ENCODE peak calls at places on chromosomes 13 and 19, in nine cellular contexts. A is keratinocyte, Y is body of pancreas, W is OCI-LY7, D is GM12865, N is AG09309, P is WERI-Rb-1, L is left ventricle myocardium inferior, U is fibroblast of lung. C is an unnamed sample.

GRCh38 chr13:51435002-51435578 is 17.7 kb downstream of the INTS6 start:
- DNase-seq in A (no peak), Y (no peak), W (peak), D (no peak), N (no peak), P (no peak), L (no peak), U (no peak), C (no peak)

GRCh38 chr13:62846302-62846701 is 1430.7 kb upstream of the PCDH20 start:
- DNase-seq in A (no peak), Y (no peak), W (no peak), D (no peak), N (no peak), P (no peak), L (no peak), U (peak), C (no peak)

GRCh38 chr19:5037936-5038335 is 69.0 kb downstream of the KDM4B start:
- DNase-seq in A (no peak), Y (no peak), W (no peak), D (no peak), N (no peak), P (no peak), L (no peak), U (no peak), C (no peak)

GRCh38 chr13:18212873-18213272 is 968.8 kb downstream of the TUBA3C start:
- DNase-seq in A (no peak), Y (no peak), W (no peak), D (no peak), N (no peak), P (no peak), L (no peak), U (no peak), C (peak)

GRCh38 chr19:4533334-4533733 is 1.7 kb downstream of the PLIN5 start:
- DNase-seq in A (no peak), Y (no peak), W (no peak), D (no peak), N (no peak), P (no peak), L (no peak), U (no peak), C (no peak)

GRCh38 chr13:35817642-35818576 is 313.3 kb downstream of the DCLK1 start:
- DNase-seq in A (no peak), Y (no peak), W (no peak), D (no peak), N (no peak), P (no peak), L (no peak), U (no peak), C (no peak)

GRCh38 chr19:16949496-16950023 is 60.8 kb downstream of the F2RL3 start:
- DNase-seq in A (no peak), Y (no peak), W (no peak), D (no peak), N (no peak), P (no peak), L (no peak), U (no peak), C (no peak)

GRCh38 chr13:107866666-107867623 is 348.4 kb downstream of the LIG4 start:
- DNase-seq in A (no peak), Y (peak), W (no peak), D (no peak), N (no peak), P (peak), L (no peak), U (peak), C (peak)

DNA sequence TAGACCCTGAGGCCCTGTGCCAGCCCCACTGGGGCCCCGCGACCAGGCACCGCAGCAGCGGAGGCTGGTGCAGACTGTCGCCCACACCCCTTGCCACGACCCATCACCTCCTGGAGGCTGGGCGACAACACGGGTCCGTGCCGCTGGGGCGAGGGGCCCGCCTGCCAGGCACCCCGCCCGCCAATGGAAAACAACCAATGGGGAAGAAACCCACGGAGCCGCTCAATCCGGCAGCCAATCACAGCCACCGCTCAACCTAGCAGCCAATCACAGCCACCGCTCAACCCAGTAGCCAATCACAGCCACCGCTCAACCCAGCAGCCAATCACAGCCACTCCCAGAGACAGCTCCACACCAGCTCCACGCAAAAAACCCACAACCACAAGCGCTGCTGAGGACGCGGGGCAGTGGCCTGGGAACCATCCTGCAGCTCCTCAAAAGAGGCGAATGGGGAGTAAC is 29.7 kb downstream of the GPX4 start:
- DNase-seq in A (no peak), Y (no peak), W (peak), D (peak), N (no peak), P (peak), L (no peak), U (no peak), C (peak)
- H3K4me3 ChIP-seq in A (no peak), Y (no peak), W (peak), D (peak), N (no peak), P (no peak), L (peak), U (no peak), C (peak)

GRCh38 chr13:113973218-113974164 is at the start of gene C13orf46:
- DNase-seq in A (no peak), Y (no peak), W (no peak), D (no peak), N (no peak), P (no peak), L (peak), U (no peak), C (no peak)
- TF ChIP-seq CTCF in A (no peak), Y (no peak), W (no peak), D (no peak), N (no peak), P (no peak), L (no peak), U (no peak), C (no peak)

GRCh38 chr19:12841094-12841493 is 2.8 kb downstream of the MAST1 start:
- DNase-seq in A (no peak), Y (peak), W (no peak), D (peak), N (no peak), P (no peak), L (no peak), U (no peak), C (peak)
- H3K4me3 ChIP-seq in A (peak), Y (no peak), W (peak), D (no peak), N (peak), P (no peak), L (peak), U (peak), C (peak)

DNA sequence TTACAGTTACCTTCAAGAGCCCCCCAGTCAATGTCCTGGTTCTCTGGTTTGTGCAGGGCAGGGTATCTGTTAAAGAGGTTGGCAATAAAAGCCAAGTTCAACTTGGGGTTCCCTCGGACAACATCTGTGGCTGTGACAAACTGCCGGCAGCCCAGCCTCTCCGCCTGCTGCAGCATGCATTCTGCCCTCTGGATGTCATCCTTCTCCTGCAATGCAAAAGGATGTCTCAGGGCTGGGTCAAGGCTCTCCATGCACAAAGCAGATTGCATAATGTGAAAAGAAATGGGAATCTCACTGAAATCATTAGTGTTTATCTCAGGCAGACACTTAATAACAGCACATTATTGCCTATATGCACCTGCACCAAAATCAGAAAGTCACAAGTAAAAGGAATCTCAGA is 35.1 kb downstream of the LCP1 start:
- DNase-seq in A (no peak), Y (no peak), W (no peak), D (no peak), N (no peak), P (peak), L (no peak), U (no peak), C (peak)
- TF ChIP-seq CTCF in A (peak), Y (no peak), W (no peak), D (no peak), N (peak), P (peak), L (no peak), U (peak), C (no peak)

GRCh38 chr19:55156202-55157063 is 1.1 kb downstream of the TNNI3 start:
- DNase-seq in A (no peak), Y (peak), W (peak), D (peak), N (no peak), P (no peak), L (peak), U (peak), C (peak)
- H3K4me3 ChIP-seq in A (no peak), Y (no peak), W (no peak), D (no peak), N (no peak), P (no peak), L (peak), U (no peak), C (peak)

DNA sequence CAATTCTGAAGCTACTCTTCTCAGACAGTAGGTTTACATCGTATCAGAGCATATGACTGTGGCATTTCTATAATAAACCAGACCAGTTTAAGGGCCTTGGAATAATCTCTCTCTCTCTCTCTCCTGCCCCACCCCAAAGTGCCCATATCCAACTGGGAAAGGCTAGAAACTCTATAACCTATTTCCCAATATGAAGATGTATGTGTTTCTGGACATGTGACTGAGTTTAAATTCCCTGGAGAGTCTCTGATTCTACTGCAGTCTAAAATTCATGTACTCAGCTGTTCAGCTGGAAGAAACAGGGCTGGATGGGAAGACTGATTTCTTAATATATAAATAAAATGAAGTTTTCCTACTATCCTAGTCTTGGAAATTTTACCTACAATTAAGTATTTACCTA is 91.9 kb upstream of the MBNL2 start:
- DNase-seq in A (no peak), Y (no peak), W (no peak), D (no peak), N (no peak), P (no peak), L (no peak), U (no peak), C (no peak)
- TF ChIP-seq CTCF in A (no peak), Y (no peak), W (no peak), D (no peak), N (no peak), P (no peak), L (no peak), U (no peak), C (no peak)

GRCh38 chr13:46894534-46894906 is 2.3 kb downstream of the HTR2A start:
- DNase-seq in A (no peak), Y (no peak), W (no peak), D (no peak), N (no peak), P (no peak), L (no peak), U (peak), C (no peak)
- H3K4me3 ChIP-seq in A (no peak), Y (peak), W (no peak), D (no peak), N (peak), P (peak), L (peak), U (peak), C (peak)

DNA sequence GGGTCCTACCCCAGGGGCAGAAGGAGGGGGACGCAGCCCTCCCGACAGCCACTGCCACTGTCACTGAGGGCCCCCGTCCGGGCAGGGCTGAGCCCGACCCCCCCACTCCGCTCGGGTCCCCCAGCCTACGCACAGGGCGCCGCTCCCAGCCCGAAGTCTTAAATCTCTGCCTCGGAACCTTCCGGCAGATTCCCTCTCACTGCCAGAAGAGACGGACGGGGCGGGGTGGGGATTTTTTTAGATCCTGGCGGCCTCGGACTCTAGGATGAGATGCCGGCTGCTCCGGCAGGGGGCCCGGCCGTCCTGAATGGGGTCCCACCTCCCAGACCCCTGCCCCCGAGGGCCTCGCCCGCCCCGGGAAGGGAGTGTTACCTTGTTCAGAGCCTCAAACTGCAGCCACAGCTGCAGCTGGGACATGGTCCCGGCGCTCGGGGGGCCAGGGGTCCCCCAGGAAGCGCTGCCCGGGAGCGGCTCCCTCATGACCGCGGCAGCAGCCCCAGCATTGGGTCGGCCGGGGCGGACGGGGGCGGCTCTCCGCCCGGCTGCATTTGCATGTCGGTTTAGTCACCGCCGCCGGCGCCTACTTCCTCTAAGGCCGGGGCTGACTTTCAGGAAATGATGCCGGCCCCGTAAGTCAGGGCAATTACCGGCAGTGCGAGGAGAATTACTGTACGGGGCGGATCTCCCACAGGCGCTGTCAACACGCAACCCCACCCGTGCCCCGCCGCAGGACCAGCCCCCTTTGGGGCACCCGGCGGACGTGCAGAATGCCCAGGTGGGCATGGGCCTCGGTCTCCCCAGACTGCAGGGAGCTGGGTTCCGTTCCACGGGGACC is 28.1 kb downstream of the GPX4 start:
- DNase-seq in A (no peak), Y (peak), W (peak), D (peak), N (peak), P (no peak), L (peak), U (peak), C (peak)
- TF ChIP-seq CTCF in A (no peak), Y (no peak), W (no peak), D (no peak), N (peak), P (no peak), L (peak), U (no peak), C (no peak)

GRCh38 chr13:101970339-101970738 is 431.5 kb downstream of the FGF14 start:
- DNase-seq in A (no peak), Y (no peak), W (no peak), D (no peak), N (no peak), P (no peak), L (no peak), U (no peak), C (no peak)
- H3K4me3 ChIP-seq in A (no peak), Y (no peak), W (no peak), D (no peak), N (no peak), P (no peak), L (no peak), U (no peak), C (no peak)

C was measured in testis.